ENCODE peak calls at places on chromosome 22, in four cellular contexts. One of them, this sample, is unnamed.
A peak's percentile ranks its signal among the peaks of the same experiment; 100 is the strongest.

GRCh38 chr22:50139843-50140415 is 30.6 kb upstream of the PANX2 start:
- DNase-seq in pancreas: no peak
- DNase-seq in WERI-Rb-1: no peak
- DNase-seq in fibroblast of lung: no peak
- DNase-seq in this sample: no peak

GRCh38 chr22:37165066-37165465 is 15.3 kb upstream of the IL2RB start:
- DNase-seq in pancreas: no peak
- DNase-seq in WERI-Rb-1: no peak
- DNase-seq in fibroblast of lung: no peak
- DNase-seq in this sample: peak; percentile 37

GRCh38 chr22:34236527-34236926 is 316.3 kb upstream of the LARGE1 start:
- DNase-seq in pancreas: no peak
- DNase-seq in fibroblast of lung: no peak
- DNase-seq in WERI-Rb-1: peak; percentile 17
- DNase-seq in this sample: no peak

GRCh38 chr22:24125942-24126341 is 55.3 kb upstream of the SUSD2 start:
- DNase-seq in WERI-Rb-1: no peak
- DNase-seq in fibroblast of lung: no peak
- DNase-seq in pancreas: no peak
- DNase-seq in this sample: no peak

GRCh38 chr22:46619240-46619829 is 851 bp upstream of the GRAMD4 start:
- DNase-seq in WERI-Rb-1: no peak
- DNase-seq in fibroblast of lung: no peak
- DNase-seq in pancreas: no peak
- DNase-seq in this sample: no peak

GRCh38 chr22:44750481-44750880 is 1.9 kb upstream of the ARHGAP8 start:
- DNase-seq in WERI-Rb-1: no peak
- DNase-seq in fibroblast of lung: no peak
- DNase-seq in pancreas: no peak
- DNase-seq in this sample: no peak

GRCh38 chr22:24423519-24424000 is 3.8 kb upstream of the ADORA2A start:
- DNase-seq in pancreas: peak; percentile 92
- DNase-seq in WERI-Rb-1: peak; percentile 40
- DNase-seq in fibroblast of lung: no peak
- DNase-seq in this sample: no peak

GRCh38 chr22:46142548-46143490 is 7.5 kb upstream of the PPARA start:
- DNase-seq in fibroblast of lung: no peak
- DNase-seq in pancreas: no peak
- DNase-seq in WERI-Rb-1: no peak
- DNase-seq in this sample: no peak

GRCh38 chr22:32920032-32920628 is 118.6 kb downstream of the TIMP3 start:
- DNase-seq in pancreas: no peak
- DNase-seq in WERI-Rb-1: no peak
- DNase-seq in fibroblast of lung: peak; percentile 83
- DNase-seq in this sample: peak; percentile 47

GRCh38 chr22:37636186-37636948 is 3.1 kb upstream of the SH3BP1 start:
- DNase-seq in WERI-Rb-1: no peak
- DNase-seq in fibroblast of lung: peak; percentile 93
- DNase-seq in pancreas: no peak
- DNase-seq in this sample: no peak

GRCh38 chr22:24270556-24271405 is at the start of gene SPECC1L:
- DNase-seq in fibroblast of lung: peak; percentile 93
- DNase-seq in WERI-Rb-1: peak; percentile 93
- DNase-seq in pancreas: peak; percentile 99
- DNase-seq in this sample: peak; percentile 95

GRCh38 chr22:41775338-41775737 is 25.1 kb upstream of the CCDC134 start:
- DNase-seq in pancreas: no peak
- DNase-seq in WERI-Rb-1: no peak
- DNase-seq in fibroblast of lung: no peak
- DNase-seq in this sample: no peak

GRCh38 chr22:23270798-23271596 is 90.7 kb downstream of the BCR start:
- DNase-seq in WERI-Rb-1: no peak
- DNase-seq in fibroblast of lung: no peak
- DNase-seq in pancreas: no peak
- DNase-seq in this sample: no peak

GRCh38 chr22:27809700-27810365 is 8.3 kb upstream of the MN1 start:
- DNase-seq in WERI-Rb-1: no peak
- DNase-seq in fibroblast of lung: no peak
- DNase-seq in pancreas: no peak
- DNase-seq in this sample: no peak

GRCh38 chr22:43376765-43377485 is 33.8 kb upstream of the SCUBE1 start:
- DNase-seq in fibroblast of lung: no peak
- DNase-seq in pancreas: no peak
- DNase-seq in WERI-Rb-1: no peak
- DNase-seq in this sample: no peak

GRCh38 chr22:24506802-24507438 is 11.8 kb downstream of the UPB1 start:
- DNase-seq in WERI-Rb-1: no peak
- DNase-seq in fibroblast of lung: peak; percentile 20
- DNase-seq in pancreas: no peak
- DNase-seq in this sample: no peak

GRCh38 chr22:50293441-50294318 is 13.8 kb downstream of the PLXNB2 start:
- DNase-seq in pancreas: peak; percentile 76
- DNase-seq in fibroblast of lung: peak; percentile 52
- DNase-seq in WERI-Rb-1: no peak
- DNase-seq in this sample: peak; percentile 62

GRCh38 chr22:23356094-23356493 is 175.8 kb downstream of the BCR start:
- DNase-seq in pancreas: no peak
- DNase-seq in fibroblast of lung: no peak
- DNase-seq in WERI-Rb-1: no peak
- DNase-seq in this sample: no peak

GRCh38 chr22:50275181-50276055 is 5.2 kb upstream of the MAPK11 start:
- DNase-seq in WERI-Rb-1: no peak
- DNase-seq in pancreas: no peak
- DNase-seq in fibroblast of lung: no peak
- DNase-seq in this sample: no peak

GRCh38 chr22:22003233-22003632 is 20.6 kb upstream of the TOP3B start:
- DNase-seq in fibroblast of lung: no peak
- DNase-seq in WERI-Rb-1: no peak
- DNase-seq in pancreas: no peak
- DNase-seq in this sample: no peak

GRCh38 chr22:42944409-42944808 is 70.5 kb downstream of the PACSIN2 start:
- DNase-seq in pancreas: no peak
- DNase-seq in WERI-Rb-1: no peak
- DNase-seq in fibroblast of lung: no peak
- DNase-seq in this sample: no peak

GRCh38 chr22:48741540-48741939 is 1086.1 kb downstream of the BRD1 start:
- DNase-seq in fibroblast of lung: no peak
- DNase-seq in pancreas: no peak
- DNase-seq in WERI-Rb-1: no peak
- DNase-seq in this sample: no peak

GRCh38 chr22:37501610-37502341 is 15.6 kb upstream of the MFNG start:
- DNase-seq in WERI-Rb-1: peak; percentile 68
- DNase-seq in pancreas: peak; percentile 78
- DNase-seq in fibroblast of lung: peak; percentile 92
- DNase-seq in this sample: no peak

GRCh38 chr22:19174106-19175025 is 4.2 kb downstream of the SLC25A1 start:
- DNase-seq in WERI-Rb-1: no peak
- DNase-seq in pancreas: peak; percentile 36
- DNase-seq in fibroblast of lung: peak; percentile 58
- DNase-seq in this sample: peak; percentile 60

GRCh38 chr22:46064966-46065666 is 85.2 kb upstream of the PPARA start:
- DNase-seq in pancreas: peak; percentile 52
- DNase-seq in WERI-Rb-1: no peak
- DNase-seq in fibroblast of lung: peak; percentile 51
- DNase-seq in this sample: no peak

GRCh38 chr22:22061085-22062077 is 78.8 kb upstream of the TOP3B start:
- DNase-seq in WERI-Rb-1: no peak
- DNase-seq in fibroblast of lung: peak; percentile 86
- DNase-seq in pancreas: no peak
- DNase-seq in this sample: no peak

DNA sequence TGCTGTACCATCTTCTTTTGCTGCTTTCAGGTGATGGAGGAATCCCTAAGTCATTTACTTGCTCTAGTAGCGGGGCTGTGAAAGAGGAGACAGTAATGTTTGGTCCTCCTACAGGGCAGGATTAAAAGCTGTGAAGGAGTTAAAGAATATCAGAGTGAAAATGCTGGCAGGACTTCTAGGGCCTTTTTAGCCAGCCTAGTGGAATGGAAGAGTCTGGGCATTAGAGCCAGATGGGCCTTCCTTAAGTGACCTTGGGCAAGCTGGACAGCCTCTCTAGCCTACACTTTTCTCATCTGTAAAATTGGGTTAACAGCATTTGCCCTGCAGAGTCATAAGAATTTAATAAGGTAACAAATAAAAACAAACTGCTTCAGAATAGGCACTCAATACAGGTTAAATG is 114.7 kb downstream of the RBFOX2 start:
- DNase-seq in pancreas: no peak
- DNase-seq in fibroblast of lung: no peak
- DNase-seq in WERI-Rb-1: peak; percentile 27
- DNase-seq in this sample: no peak
- H3K4me3 ChIP-seq in pancreas: no peak overlapping the region
- H3K4me3 ChIP-seq in fibroblast of lung: peak overlapping the region; percentile 60
- H3K4me3 ChIP-seq in WERI-Rb-1: peak overlapping the region; percentile 55
- H3K4me3 ChIP-seq in this sample: peak overlapping the region; percentile 57

GRCh38 chr22:39530692-39531331 is 1.7 kb downstream of the RPS19BP1 start:
- DNase-seq in fibroblast of lung: peak; percentile 54
- DNase-seq in WERI-Rb-1: peak; percentile 77
- DNase-seq in pancreas: no peak
- DNase-seq in this sample: peak; percentile 67
- H3K4me3 ChIP-seq in fibroblast of lung: peak overlapping the region; percentile 99
- H3K4me3 ChIP-seq in WERI-Rb-1: no peak overlapping the region
- H3K4me3 ChIP-seq in pancreas: no peak overlapping the region
- H3K4me3 ChIP-seq in this sample: no peak overlapping the region

GRCh38 chr22:29621761-29622526 is 18.5 kb downstream of the NF2 start:
- DNase-seq in pancreas: no peak
- DNase-seq in WERI-Rb-1: no peak
- DNase-seq in fibroblast of lung: peak; percentile 84
- DNase-seq in this sample: no peak
- H3K4me3 ChIP-seq in pancreas: no peak overlapping the region
- H3K4me3 ChIP-seq in WERI-Rb-1: no peak overlapping the region
- H3K4me3 ChIP-seq in fibroblast of lung: peak overlapping the region; percentile 9
- H3K4me3 ChIP-seq in this sample: no peak overlapping the region

GRCh38 chr22:20766530-20766929 is 7.4 kb upstream of the SERPIND1 start:
- DNase-seq in WERI-Rb-1: no peak
- DNase-seq in pancreas: no peak
- DNase-seq in fibroblast of lung: no peak
- DNase-seq in this sample: no peak
- H3K4me3 ChIP-seq in WERI-Rb-1: no peak overlapping the region
- H3K4me3 ChIP-seq in pancreas: no peak overlapping the region
- H3K4me3 ChIP-seq in fibroblast of lung: no peak overlapping the region
- H3K4me3 ChIP-seq in this sample: no peak overlapping the region

GRCh38 chr22:39097098-39098020 is at the start of gene APOBEC3H:
- DNase-seq in WERI-Rb-1: no peak
- DNase-seq in pancreas: no peak
- DNase-seq in fibroblast of lung: no peak
- DNase-seq in this sample: no peak
- H3K4me3 ChIP-seq in WERI-Rb-1: no peak within 1 kb of the TSS
- H3K4me3 ChIP-seq in pancreas: no peak within 1 kb of the TSS
- H3K4me3 ChIP-seq in fibroblast of lung: no peak within 1 kb of the TSS
- H3K4me3 ChIP-seq in this sample: no peak within 1 kb of the TSS